ENCODE peak calls at places on chromosome 6, in eight cellular contexts. J is kidney, S is colonic mucosa, N is right cardiac atrium, T is adrenal gland, Y is neural progenitor cell, G is OCI-LY7, H is tibial artery. E is an unnamed sample.

GRCh38 chr6:111686249-111686997 is 80.7 kb upstream of the TRAF3IP2 start:
- DNase-seq in H (no peak), T (peak; percentile 44), G (no peak), N (peak; percentile 70), Y (peak; percentile 90), S (no peak), J (no peak), E (no peak)

GRCh38 chr6:129498556-129498940 is 211.4 kb downstream of the ARHGAP18 start:
- DNase-seq in J (no peak), G (no peak), Y (no peak), N (no peak), S (no peak), H (no peak), T (no peak), E (no peak)

GRCh38 chr6:114634016-114634415 is 291.2 kb upstream of the HS3ST5 start:
- DNase-seq in H (no peak), S (no peak), J (no peak), G (no peak), Y (no peak), N (no peak), T (no peak), E (no peak)

GRCh38 chr6:123226398-123226797 is 230.4 kb downstream of the CLVS2 start:
- DNase-seq in G (no peak), Y (peak; percentile 2), T (no peak), N (no peak), H (no peak), J (no peak), S (no peak), E (no peak)

GRCh38 chr6:2108700-2109306 is 136.6 kb downstream of the GMDS start:
- DNase-seq in G (no peak), J (no peak), N (no peak), H (no peak), S (no peak), T (no peak), Y (no peak), E (no peak)

GRCh38 chr6:44275749-44276648 is 5.7 kb downstream of the TMEM151B start:
- DNase-seq in N (no peak), T (no peak), J (no peak), Y (peak; percentile 42), H (no peak), S (no peak), G (no peak), E (no peak)

GRCh38 chr6:3176562-3177355 is 19.4 kb upstream of the TUBB2A start:
- DNase-seq in Y (no peak), H (peak; percentile 34), N (no peak), J (no peak), G (no peak), T (peak; percentile 45), S (no peak), E (no peak)

GRCh38 chr6:155050311-155050710 is 55.2 kb downstream of the TIAM2 start:
- DNase-seq in J (no peak), T (no peak), H (no peak), G (no peak), Y (no peak), N (no peak), S (no peak), E (no peak)

GRCh38 chr6:165245287-165245686 is 64.1 kb downstream of the C6orf118 start:
- DNase-seq in Y (peak; percentile 27), T (no peak), S (no peak), H (no peak), J (no peak), G (peak; percentile 1), N (no peak), E (no peak)

GRCh38 chr6:12873706-12874105 is 157.1 kb downstream of the PHACTR1 start:
- DNase-seq in G (no peak), T (no peak), N (no peak), H (no peak), S (no peak), Y (no peak), J (no peak), E (no peak)

GRCh38 chr6:219641-220198 is 72.6 kb upstream of the DUSP22 start:
- DNase-seq in N (peak; percentile 87), J (no peak), S (no peak), T (peak; percentile 44), Y (peak; percentile 48), H (peak; percentile 69), G (peak; percentile 20), E (no peak)

GRCh38 chr6:75101896-75102680 is 103.8 kb downstream of the COL12A1 start:
- DNase-seq in Y (no peak), N (no peak), T (no peak), S (no peak), J (no peak), H (peak; percentile 33), G (no peak), E (no peak)

GRCh38 chr6:13953061-13953705 is 28.4 kb downstream of the RNF182 start:
- DNase-seq in Y (no peak), N (no peak), J (no peak), H (no peak), G (no peak), S (no peak), T (no peak), E (no peak)

GRCh38 chr6:168404560-168404959 is 36.4 kb upstream of the SMOC2 start:
- DNase-seq in G (no peak), N (no peak), Y (no peak), H (no peak), J (no peak), T (no peak), S (no peak), E (no peak)

GRCh38 chr6:7737867-7738266 is 12.0 kb downstream of the BMP6 start:
- DNase-seq in J (no peak), Y (no peak), N (no peak), S (no peak), T (no peak), H (no peak), G (no peak), E (no peak)

GRCh38 chr6:14450133-14451040 is 332.8 kb downstream of the CD83 start:
- DNase-seq in N (no peak), S (no peak), J (no peak), G (no peak), T (no peak), Y (peak; percentile 61), H (no peak), E (no peak)

GRCh38 chr6:163529605-163530004 is 115.1 kb downstream of the QKI start:
- DNase-seq in J (no peak), H (no peak), Y (no peak), N (no peak), G (no peak), S (no peak), T (no peak), E (no peak)

GRCh38 chr6:149328083-149328482 is 10.6 kb downstream of the TAB2 start:
- DNase-seq in T (no peak), S (no peak), H (no peak), N (no peak), Y (no peak), J (no peak), G (no peak), E (no peak)

GRCh38 chr6:149331871-149332270 is 14.4 kb downstream of the TAB2 start:
- DNase-seq in J (no peak), N (no peak), G (no peak), H (no peak), Y (no peak), S (no peak), T (no peak), E (no peak)

GRCh38 chr6:149331043-149331807 is 13.7 kb downstream of the TAB2 start:
- DNase-seq in S (no peak), H (no peak), G (no peak), T (no peak), J (no peak), N (no peak), Y (no peak), E (no peak)

GRCh38 chr6:149329529-149329928 is 12.0 kb downstream of the TAB2 start:
- DNase-seq in Y (no peak), J (no peak), S (no peak), T (no peak), N (no peak), G (no peak), H (no peak), E (no peak)

DNA sequence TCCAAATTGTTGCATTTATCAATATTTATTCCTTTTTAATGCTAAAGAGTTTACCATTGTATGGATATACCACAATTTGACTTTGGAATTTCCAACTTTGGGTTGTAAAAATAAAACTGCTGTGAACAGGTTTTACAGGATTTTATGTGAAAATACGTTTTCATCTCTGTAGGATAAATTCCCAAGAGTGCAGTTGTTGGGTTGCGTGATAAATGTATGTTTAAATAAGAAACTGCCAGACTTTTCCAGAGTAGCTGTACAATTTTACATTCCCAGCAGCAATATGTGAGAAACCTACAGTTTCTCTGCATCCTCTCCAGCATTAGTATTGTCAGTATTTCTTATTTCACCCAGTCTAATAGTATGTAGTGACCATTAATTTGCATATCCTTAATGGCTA is 12.6 kb downstream of the TAB2 start:
- DNase-seq in J (no peak), N (no peak), H (no peak), Y (no peak), G (no peak), T (no peak), S (no peak), E (no peak)
- H3K4me1 ChIP-seq in J (peaks cover 36% of the 10 kb centered on the region), N (peaks cover 10% of the 10 kb centered on the region), H (peaks cover 13% of the 10 kb centered on the region), Y (peaks cover 35% of the 10 kb centered on the region), G (no peaks in the 10 kb centered on the region), T (peaks cover 32% of the 10 kb centered on the region), S (no peaks in the 10 kb centered on the region), E (no peaks in the 10 kb centered on the region)

GRCh38 chr6:127637830-127638229 is 60.9 kb downstream of the C6orf58 start:
- DNase-seq in G (no peak), N (no peak), Y (no peak), S (no peak), J (no peak), H (no peak), T (no peak), E (no peak)
- H3K4me1 ChIP-seq in G (no peaks in the 10 kb centered on the region), N (no peaks in the 10 kb centered on the region), Y (no peaks in the 10 kb centered on the region), S (no peaks in the 10 kb centered on the region), J (no peaks in the 10 kb centered on the region), H (no peaks in the 10 kb centered on the region), T (no peaks in the 10 kb centered on the region), E (no peaks in the 10 kb centered on the region)

GRCh38 chr6:26389349-26389799 is 6.5 kb downstream of the BTN2A2 start:
- DNase-seq in N (no peak), Y (no peak), T (no peak), S (no peak), H (no peak), G (peak; percentile 41), J (no peak), E (no peak)
- H3K4me1 ChIP-seq in N (no peaks in the 10 kb centered on the region), Y (peaks cover 8% of the 10 kb centered on the region), T (no peaks in the 10 kb centered on the region), S (no peaks in the 10 kb centered on the region), H (peaks cover 2% of the 10 kb centered on the region), G (peaks cover 61% of the 10 kb centered on the region), J (no peaks in the 10 kb centered on the region), E (no peaks in the 10 kb centered on the region)

GRCh38 chr6:149897015-149897697 is 757 bp downstream of the RAET1E start:
- DNase-seq in S (peak; percentile 75), N (peak; percentile 91), G (no peak), H (peak; percentile 95), Y (no peak), T (peak; percentile 90), J (peak; percentile 87), E (peak; percentile 66)

GRCh38 chr6:149895702-149896310 is 2.1 kb downstream of the RAET1E start:
- DNase-seq in S (peak; percentile 40), H (peak; percentile 63), N (peak; percentile 68), T (peak; percentile 63), G (no peak), J (peak; percentile 62), Y (no peak), E (peak; percentile 24)

GRCh38 chr6:149897855-149898744 is at the start of gene RAET1E:
- DNase-seq in N (no peak), T (no peak), Y (peak; percentile 21), G (peak; percentile 35), H (no peak), J (no peak), S (peak; percentile 42), E (no peak)

GRCh38 chr6:149898966-149899365 is 1.1 kb upstream of the RAET1E start:
- DNase-seq in S (no peak), H (no peak), N (no peak), T (no peak), G (no peak), Y (no peak), J (no peak), E (no peak)

GRCh38 chr6:149896491-149896890 is 1.4 kb downstream of the RAET1E start:
- DNase-seq in G (no peak), J (no peak), T (no peak), N (no peak), Y (no peak), H (no peak), S (no peak), E (peak; percentile 37)
- H3K4me1 ChIP-seq in G (no peaks in the 10 kb centered on the region), J (no peaks in the 10 kb centered on the region), T (peaks cover 36% of the 10 kb centered on the region), N (peaks cover 22% of the 10 kb centered on the region), Y (no peaks in the 10 kb centered on the region), H (peaks cover 32% of the 10 kb centered on the region), S (peaks cover 13% of the 10 kb centered on the region), E (peaks cover 5% of the 10 kb centered on the region)